ENCODE peak calls at places on chromosomes 3 and 15, in six cellular contexts. R is mesothelial cell of epicardium, N is mammary epithelial cell, T is transverse colon, D is H9, O is lung. B is an unnamed sample.

GRCh38 chr3:188584958-188585689 is 431.2 kb downstream of the LPP start:
- DNase-seq in O (no peak), R (no peak), D (no peak), N (peak; percentile 78), T (no peak), B (no peak)

GRCh38 chr3:38601971-38602550 is 47.4 kb downstream of the SCN5A start:
- DNase-seq in D (no peak), T (no peak), O (no peak), N (no peak), R (no peak), B (no peak)

GRCh38 chr3:98573231-98573728 is 20.1 kb downstream of the CPOX start:
- DNase-seq in R (no peak), N (peak; percentile 19), D (no peak), T (no peak), O (no peak), B (no peak)

GRCh38 chr3:18758047-18758704 is 333.0 kb upstream of the SATB1 start:
- DNase-seq in T (peak; percentile 10), D (peak; percentile 43), R (no peak), O (peak; percentile 29), N (peak; percentile 92), B (no peak)

GRCh38 chr15:77749236-77749997 is 116.7 kb upstream of the LINGO1 start:
- DNase-seq in T (no peak), O (no peak), N (no peak), R (no peak), D (peak; percentile 74), B (no peak)

GRCh38 chr3:168624892-168625291 is 529.2 kb upstream of the GOLIM4 start:
- DNase-seq in O (no peak), R (no peak), N (no peak), T (no peak), D (peak; percentile 37), B (no peak)

GRCh38 chr3:122312826-122313225 is 12.2 kb upstream of the CSTA start:
- DNase-seq in N (peak; percentile 53), O (no peak), D (no peak), T (no peak), R (no peak), B (no peak)

GRCh38 chr3:55729546-55729945 is 242.4 kb upstream of the WNT5A start:
- DNase-seq in D (no peak), R (no peak), T (no peak), O (no peak), N (no peak), B (no peak)

GRCh38 chr3:4633078-4634004 is 140.2 kb downstream of the ITPR1 start:
- DNase-seq in D (no peak), T (no peak), O (no peak), R (no peak), N (peak; percentile 35), B (no peak)

GRCh38 chr3:52162250-52162872 is 8.1 kb upstream of the POC1A start:
- DNase-seq in R (no peak), O (no peak), D (no peak), N (no peak), T (no peak), B (no peak)

GRCh38 chr3:192851821-192852352 is 65.8 kb downstream of the MB21D2 start:
- DNase-seq in O (peak; percentile 76), N (peak; percentile 93), T (peak; percentile 81), D (no peak), R (no peak), B (no peak)

GRCh38 chr3:18444597-18445420 is 19.7 kb upstream of the SATB1 start:
- DNase-seq in O (peak; percentile 56), D (peak; percentile 59), R (peak; percentile 77), T (peak; percentile 77), N (peak; percentile 47), B (peak; percentile 70)

GRCh38 chr3:149494759-149495580 is 20.5 kb downstream of the TM4SF4 start:
- DNase-seq in O (no peak), D (no peak), R (no peak), T (no peak), N (peak; percentile 73), B (no peak)

GRCh38 chr3:97712919-97713318 is 51.6 kb upstream of the ARL6 start:
- DNase-seq in O (no peak), R (no peak), T (no peak), N (no peak), D (no peak), B (no peak)

GRCh38 chr15:31268911-31269784 is 57.5 kb upstream of the KLF13 start:
- DNase-seq in R (no peak), T (peak; percentile 46), O (peak; percentile 24), D (no peak), N (no peak), B (peak; percentile 3)

GRCh38 chr15:36880226-36880912 is 220.0 kb downstream of the MEIS2 start:
- DNase-seq in R (peak; percentile 35), O (no peak), D (peak; percentile 84), N (no peak), T (no peak), B (peak; percentile 33)

GRCh38 chr3:157128771-157129671 is 30.9 kb downstream of the CCNL1 start:
- DNase-seq in O (no peak), T (peak; percentile 77), R (no peak), D (no peak), N (peak; percentile 82), B (no peak)

GRCh38 chr3:39260957-39261356 is 18.9 kb downstream of the CX3CR1 start:
- DNase-seq in N (peak; percentile 89), R (no peak), T (peak; percentile 54), O (peak; percentile 71), D (no peak), B (no peak)

GRCh38 chr3:177145402-177145801 is 51.9 kb downstream of the TBL1XR1 start:
- DNase-seq in O (no peak), D (no peak), R (no peak), N (no peak), T (no peak), B (no peak)

GRCh38 chr15:101187820-101188516 is 63.9 kb downstream of the CHSY1 start:
- DNase-seq in O (no peak), D (no peak), R (no peak), T (no peak), N (no peak), B (no peak)

GRCh38 chr3:149717391-149718056 is 34.8 kb downstream of the COMMD2 start:
- DNase-seq in D (peak; percentile 42), N (peak; percentile 59), T (peak; percentile 41), R (no peak), O (peak; percentile 39), B (peak; percentile 12)

GRCh38 chr3:14124223-14124614 is 451 bp downstream of the CHCHD4 start:
- DNase-seq in T (peak; percentile 80), O (peak; percentile 72), D (peak; percentile 57), R (no peak), N (peak; percentile 35), B (no peak)

GRCh38 chr3:105827959-105828358 is 40.9 kb downstream of the CBLB start:
- DNase-seq in D (peak; percentile 41), T (peak; percentile 26), N (peak; percentile 77), R (no peak), O (no peak), B (no peak)

GRCh38 chr15:60412807-60413597 is 15.2 kb upstream of the ANXA2 start:
- DNase-seq in R (no peak), N (no peak), D (no peak), O (no peak), T (no peak), B (no peak)

GRCh38 chr3:134446800-134447199 is 39.0 kb downstream of the ANAPC13 start:
- DNase-seq in N (peak; percentile 76), R (no peak), D (no peak), T (no peak), O (no peak), B (no peak)

GRCh38 chr3:131401978-131402377 is 20.4 kb downstream of the NUDT16 start:
- DNase-seq in O (no peak), R (no peak), N (no peak), T (no peak), D (no peak), B (no peak)

GRCh38 chr3:184813357-184813756 is 1.4 kb downstream of the VPS8 start:
- DNase-seq in O (no peak), R (no peak), D (no peak), T (no peak), N (no peak), B (no peak)

GRCh38 chr3:184814214-184814613 is 2.2 kb downstream of the VPS8 start:
- DNase-seq in R (no peak), D (no peak), N (no peak), O (no peak), T (no peak), B (no peak)

GRCh38 chr3:184815046-184815930 is 3.3 kb downstream of the VPS8 start:
- DNase-seq in D (no peak), R (no peak), T (no peak), O (no peak), N (peak; percentile 20), B (no peak)

GRCh38 chr3:184812845-184813157 is 835 bp downstream of the VPS8 start:
- DNase-seq in R (no peak), T (no peak), D (no peak), O (no peak), N (no peak), B (no peak)

GRCh38 chr3:184816654-184817053 is 4.7 kb downstream of the VPS8 start:
- DNase-seq in D (no peak), R (no peak), O (no peak), N (no peak), T (no peak), B (no peak)
- TF ChIP-seq CTCF in D (no peak), R (no peak), O (no peak), N (no peak), T (no peak), B (no peak)

DNA sequence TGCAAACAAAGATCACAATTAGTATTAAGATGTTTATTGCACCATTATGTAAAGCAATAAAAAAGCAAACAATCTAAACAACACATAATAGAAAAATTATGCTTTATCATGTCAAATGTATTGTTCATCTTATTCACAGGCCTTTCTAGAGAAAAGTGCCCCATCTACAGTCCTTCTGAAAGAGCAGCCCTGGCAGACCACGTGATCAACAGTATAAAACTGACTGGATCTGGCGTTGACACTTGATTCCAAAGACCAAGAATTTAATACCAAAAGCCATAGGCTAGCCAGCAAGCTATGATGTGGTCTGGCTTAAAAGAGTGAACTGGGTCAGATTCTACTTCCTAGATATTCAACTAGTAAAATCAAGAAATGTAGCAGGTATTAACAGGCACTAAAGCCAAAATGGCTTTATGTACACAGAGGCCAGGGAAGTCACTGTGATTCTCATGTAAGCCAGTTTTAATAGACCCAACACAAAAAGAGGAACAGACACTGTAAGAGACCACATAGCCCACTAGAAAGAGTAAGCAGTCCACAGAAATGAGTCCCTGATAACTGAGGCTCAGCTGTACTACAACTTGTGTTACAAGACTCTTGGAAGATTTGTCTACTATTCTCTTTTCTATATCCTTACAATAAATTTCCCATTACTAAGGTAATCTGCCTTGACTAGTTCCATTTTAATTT is 32.5 kb downstream of the DMXL2 start:
- DNase-seq in T (no peak), R (no peak), N (no peak), D (no peak), O (no peak), B (no peak)
- TF ChIP-seq CTCF in T (no peak), R (no peak), N (no peak), D (no peak), O (no peak), B (no peak)

GRCh38 chr3:72460215-72461174 is 387.8 kb downstream of the SHQ1 start:
- DNase-seq in R (no peak), O (no peak), T (no peak), D (no peak), N (no peak), B (no peak)
- TF ChIP-seq CTCF in R (no peak), O (no peak), T (no peak), D (no peak), N (no peak), B (no peak)

GRCh38 chr15:80371924-80372323 is 32.3 kb upstream of the ARNT2 start:
- DNase-seq in O (no peak), R (no peak), D (no peak), T (no peak), N (no peak), B (no peak)

GRCh38 chr15:80367661-80368060 is 36.5 kb upstream of the ARNT2 start:
- DNase-seq in O (no peak), N (peak; percentile 1), D (no peak), T (no peak), R (no peak), B (no peak)

GRCh38 chr15:80367094-80367493 is 37.1 kb upstream of the ARNT2 start:
- DNase-seq in R (no peak), T (no peak), N (no peak), O (no peak), D (peak; percentile 62), B (no peak)
- TF ChIP-seq CTCF in R (no peak), T (no peak), N (peak; percentile 10), O (no peak), D (peak; percentile 70), B (no peak)

B was measured in progenitor cell of endocrine pancreas.